ENCODE peak calls at places on chromosome 18, in six cellular contexts. One of them, this sample, is unnamed.

GRCh38 chr18:35158728-35159443 is 81.9 kb upstream of the ZNF397 start:
- DNase-seq in activated CD4-positive, alpha-beta T cell treated with anti-CD3 and anti-CD28 coated beads for 24 hours: no peak
- DNase-seq in upper lobe of left lung: no peak
- DNase-seq in foreskin keratinocyte: no peak
- DNase-seq in LoVo: no peak
- DNase-seq in AG08395: no peak
- DNase-seq in this sample: no peak

GRCh38 chr18:80232710-80233109 is 14.6 kb downstream of the PARD6G start:
- DNase-seq in activated CD4-positive, alpha-beta T cell treated with anti-CD3 and anti-CD28 coated beads for 24 hours: no peak
- DNase-seq in upper lobe of left lung: no peak
- DNase-seq in foreskin keratinocyte: no peak
- DNase-seq in LoVo: no peak
- DNase-seq in AG08395: no peak
- DNase-seq in this sample: peak; percentile 27

GRCh38 chr18:38545071-38545470 is 979.5 kb upstream of the CELF4 start:
- DNase-seq in activated CD4-positive, alpha-beta T cell treated with anti-CD3 and anti-CD28 coated beads for 24 hours: no peak
- DNase-seq in upper lobe of left lung: no peak
- DNase-seq in foreskin keratinocyte: no peak
- DNase-seq in LoVo: no peak
- DNase-seq in AG08395: no peak
- DNase-seq in this sample: no peak

GRCh38 chr18:80159713-80160636 is 50.9 kb downstream of the ADNP2 start:
- DNase-seq in activated CD4-positive, alpha-beta T cell treated with anti-CD3 and anti-CD28 coated beads for 24 hours: peak; percentile 28
- DNase-seq in upper lobe of left lung: peak; percentile 93
- DNase-seq in foreskin keratinocyte: no peak
- DNase-seq in LoVo: no peak
- DNase-seq in AG08395: no peak
- DNase-seq in this sample: peak; percentile 39

GRCh38 chr18:59517446-59518171 is 158.5 kb upstream of the LMAN1 start:
- DNase-seq in activated CD4-positive, alpha-beta T cell treated with anti-CD3 and anti-CD28 coated beads for 24 hours: no peak
- DNase-seq in upper lobe of left lung: no peak
- DNase-seq in foreskin keratinocyte: no peak
- DNase-seq in LoVo: no peak
- DNase-seq in AG08395: peak; percentile 23
- DNase-seq in this sample: peak; percentile 59

GRCh38 chr18:51236225-51236624 is 38.7 kb upstream of the MEX3C start:
- DNase-seq in activated CD4-positive, alpha-beta T cell treated with anti-CD3 and anti-CD28 coated beads for 24 hours: no peak
- DNase-seq in upper lobe of left lung: no peak
- DNase-seq in foreskin keratinocyte: peak; percentile 61
- DNase-seq in LoVo: peak; percentile 50
- DNase-seq in AG08395: peak; percentile 41
- DNase-seq in this sample: no peak

GRCh38 chr18:9741821-9742541 is 33.9 kb downstream of the RAB31 start:
- DNase-seq in activated CD4-positive, alpha-beta T cell treated with anti-CD3 and anti-CD28 coated beads for 24 hours: no peak
- DNase-seq in upper lobe of left lung: no peak
- DNase-seq in foreskin keratinocyte: no peak
- DNase-seq in LoVo: peak; percentile 11
- DNase-seq in AG08395: peak; percentile 72
- DNase-seq in this sample: peak; percentile 33

GRCh38 chr18:23172981-23173380 is 37.7 kb downstream of the CABLES1 start:
- DNase-seq in activated CD4-positive, alpha-beta T cell treated with anti-CD3 and anti-CD28 coated beads for 24 hours: no peak
- DNase-seq in upper lobe of left lung: no peak
- DNase-seq in foreskin keratinocyte: no peak
- DNase-seq in LoVo: no peak
- DNase-seq in AG08395: no peak
- DNase-seq in this sample: no peak

GRCh38 chr18:11570770-11571169 is 38.6 kb upstream of the SLC35G4 start:
- DNase-seq in activated CD4-positive, alpha-beta T cell treated with anti-CD3 and anti-CD28 coated beads for 24 hours: no peak
- DNase-seq in upper lobe of left lung: no peak
- DNase-seq in foreskin keratinocyte: no peak
- DNase-seq in LoVo: no peak
- DNase-seq in AG08395: peak; percentile 37
- DNase-seq in this sample: no peak

GRCh38 chr18:33372442-33372841 is 68.1 kb downstream of the CCDC178 start:
- DNase-seq in activated CD4-positive, alpha-beta T cell treated with anti-CD3 and anti-CD28 coated beads for 24 hours: no peak
- DNase-seq in upper lobe of left lung: no peak
- DNase-seq in foreskin keratinocyte: no peak
- DNase-seq in LoVo: no peak
- DNase-seq in AG08395: no peak
- DNase-seq in this sample: no peak

GRCh38 chr18:60067426-60068210 is 167.8 kb downstream of the PMAIP1 start:
- DNase-seq in activated CD4-positive, alpha-beta T cell treated with anti-CD3 and anti-CD28 coated beads for 24 hours: no peak
- DNase-seq in upper lobe of left lung: no peak
- DNase-seq in foreskin keratinocyte: no peak
- DNase-seq in LoVo: no peak
- DNase-seq in AG08395: no peak
- DNase-seq in this sample: no peak

GRCh38 chr18:52200406-52200805 is 139.6 kb upstream of the DCC start:
- DNase-seq in activated CD4-positive, alpha-beta T cell treated with anti-CD3 and anti-CD28 coated beads for 24 hours: no peak
- DNase-seq in upper lobe of left lung: no peak
- DNase-seq in foreskin keratinocyte: no peak
- DNase-seq in LoVo: no peak
- DNase-seq in AG08395: no peak
- DNase-seq in this sample: no peak

GRCh38 chr18:49050462-49050861 is 99.7 kb upstream of the SMAD7 start:
- DNase-seq in activated CD4-positive, alpha-beta T cell treated with anti-CD3 and anti-CD28 coated beads for 24 hours: no peak
- DNase-seq in upper lobe of left lung: no peak
- DNase-seq in foreskin keratinocyte: no peak
- DNase-seq in LoVo: no peak
- DNase-seq in AG08395: no peak
- DNase-seq in this sample: no peak

GRCh38 chr18:31946305-31947046 is 3.5 kb upstream of the TRAPPC8 start:
- DNase-seq in activated CD4-positive, alpha-beta T cell treated with anti-CD3 and anti-CD28 coated beads for 24 hours: no peak
- DNase-seq in upper lobe of left lung: no peak
- DNase-seq in foreskin keratinocyte: no peak
- DNase-seq in LoVo: no peak
- DNase-seq in AG08395: no peak
- DNase-seq in this sample: no peak

GRCh38 chr18:21740724-21741510 is at the start of gene MIB1:
- DNase-seq in activated CD4-positive, alpha-beta T cell treated with anti-CD3 and anti-CD28 coated beads for 24 hours: peak; percentile 19
- DNase-seq in upper lobe of left lung: peak; percentile 96
- DNase-seq in foreskin keratinocyte: peak; percentile 88
- DNase-seq in LoVo: no peak
- DNase-seq in AG08395: peak; percentile 37
- DNase-seq in this sample: no peak

GRCh38 chr18:67425724-67426123 is 90.8 kb downstream of the DSEL start:
- DNase-seq in activated CD4-positive, alpha-beta T cell treated with anti-CD3 and anti-CD28 coated beads for 24 hours: no peak
- DNase-seq in upper lobe of left lung: no peak
- DNase-seq in foreskin keratinocyte: peak; percentile 89
- DNase-seq in LoVo: peak; percentile 24
- DNase-seq in AG08395: peak; percentile 77
- DNase-seq in this sample: no peak

GRCh38 chr18:28485210-28485801 is 308.4 kb upstream of the CDH2 start:
- DNase-seq in activated CD4-positive, alpha-beta T cell treated with anti-CD3 and anti-CD28 coated beads for 24 hours: no peak
- DNase-seq in upper lobe of left lung: no peak
- DNase-seq in foreskin keratinocyte: no peak
- DNase-seq in LoVo: no peak
- DNase-seq in AG08395: no peak
- DNase-seq in this sample: no peak

GRCh38 chr18:69998523-69998987 is 50.9 kb upstream of the CD226 start:
- DNase-seq in activated CD4-positive, alpha-beta T cell treated with anti-CD3 and anti-CD28 coated beads for 24 hours: no peak
- DNase-seq in upper lobe of left lung: no peak
- DNase-seq in foreskin keratinocyte: no peak
- DNase-seq in LoVo: no peak
- DNase-seq in AG08395: no peak
- DNase-seq in this sample: no peak

GRCh38 chr18:74190086-74190485 is 41.8 kb downstream of the TIMM21 start:
- DNase-seq in activated CD4-positive, alpha-beta T cell treated with anti-CD3 and anti-CD28 coated beads for 24 hours: no peak
- DNase-seq in upper lobe of left lung: no peak
- DNase-seq in foreskin keratinocyte: no peak
- DNase-seq in LoVo: no peak
- DNase-seq in AG08395: peak; percentile 13
- DNase-seq in this sample: no peak

GRCh38 chr18:23519725-23520124 is 16.4 kb downstream of the RMC1 start:
- DNase-seq in activated CD4-positive, alpha-beta T cell treated with anti-CD3 and anti-CD28 coated beads for 24 hours: no peak
- DNase-seq in upper lobe of left lung: no peak
- DNase-seq in foreskin keratinocyte: no peak
- DNase-seq in LoVo: no peak
- DNase-seq in AG08395: no peak
- DNase-seq in this sample: no peak

GRCh38 chr18:8084160-8084559 is 517.0 kb downstream of the PTPRM start:
- DNase-seq in activated CD4-positive, alpha-beta T cell treated with anti-CD3 and anti-CD28 coated beads for 24 hours: no peak
- DNase-seq in upper lobe of left lung: no peak
- DNase-seq in foreskin keratinocyte: peak; percentile 23
- DNase-seq in LoVo: no peak
- DNase-seq in AG08395: peak; percentile 64
- DNase-seq in this sample: peak; percentile 63

GRCh38 chr18:9782073-9782857 is 74.2 kb downstream of the RAB31 start:
- DNase-seq in activated CD4-positive, alpha-beta T cell treated with anti-CD3 and anti-CD28 coated beads for 24 hours: no peak
- DNase-seq in upper lobe of left lung: peak; percentile 59
- DNase-seq in foreskin keratinocyte: peak; percentile 55
- DNase-seq in LoVo: peak; percentile 53
- DNase-seq in AG08395: peak; percentile 73
- DNase-seq in this sample: peak; percentile 35

GRCh38 chr18:42351455-42351854 is 396.4 kb downstream of the PIK3C3 start:
- DNase-seq in activated CD4-positive, alpha-beta T cell treated with anti-CD3 and anti-CD28 coated beads for 24 hours: no peak
- DNase-seq in upper lobe of left lung: no peak
- DNase-seq in foreskin keratinocyte: no peak
- DNase-seq in LoVo: no peak
- DNase-seq in AG08395: no peak
- DNase-seq in this sample: no peak

GRCh38 chr18:25005602-25006375 is 346.2 kb downstream of the ZNF521 start:
- DNase-seq in activated CD4-positive, alpha-beta T cell treated with anti-CD3 and anti-CD28 coated beads for 24 hours: no peak
- DNase-seq in upper lobe of left lung: no peak
- DNase-seq in foreskin keratinocyte: peak; percentile 64
- DNase-seq in LoVo: no peak
- DNase-seq in AG08395: peak; percentile 57
- DNase-seq in this sample: no peak

GRCh38 chr18:57698571-57699276 is 77.1 kb upstream of the NARS1 start:
- DNase-seq in activated CD4-positive, alpha-beta T cell treated with anti-CD3 and anti-CD28 coated beads for 24 hours: no peak
- DNase-seq in upper lobe of left lung: no peak
- DNase-seq in foreskin keratinocyte: no peak
- DNase-seq in LoVo: no peak
- DNase-seq in AG08395: peak; percentile 24
- DNase-seq in this sample: no peak

GRCh38 chr18:59918320-59918755 is 18.5 kb downstream of the PMAIP1 start:
- DNase-seq in activated CD4-positive, alpha-beta T cell treated with anti-CD3 and anti-CD28 coated beads for 24 hours: no peak
- DNase-seq in upper lobe of left lung: no peak
- DNase-seq in foreskin keratinocyte: no peak
- DNase-seq in LoVo: peak; percentile 65
- DNase-seq in AG08395: peak; percentile 64
- DNase-seq in this sample: peak; percentile 44

GRCh38 chr18:73487956-73488355 is 620.2 kb upstream of the NETO1 start:
- DNase-seq in activated CD4-positive, alpha-beta T cell treated with anti-CD3 and anti-CD28 coated beads for 24 hours: no peak
- DNase-seq in upper lobe of left lung: no peak
- DNase-seq in foreskin keratinocyte: no peak
- DNase-seq in LoVo: no peak
- DNase-seq in AG08395: no peak
- DNase-seq in this sample: no peak

GRCh38 chr18:62450546-62451395 is 72.1 kb upstream of the ZCCHC2 start:
- DNase-seq in activated CD4-positive, alpha-beta T cell treated with anti-CD3 and anti-CD28 coated beads for 24 hours: no peak
- DNase-seq in upper lobe of left lung: no peak
- DNase-seq in foreskin keratinocyte: peak; percentile 37
- DNase-seq in LoVo: peak; percentile 85
- DNase-seq in AG08395: peak; percentile 83
- DNase-seq in this sample: no peak

GRCh38 chr18:24601624-24602023 is 141.2 kb downstream of the HRH4 start:
- DNase-seq in activated CD4-positive, alpha-beta T cell treated with anti-CD3 and anti-CD28 coated beads for 24 hours: no peak
- DNase-seq in upper lobe of left lung: no peak
- DNase-seq in foreskin keratinocyte: no peak
- DNase-seq in LoVo: no peak
- DNase-seq in AG08395: no peak
- DNase-seq in this sample: no peak

GRCh38 chr18:13500227-13500865 is 226.0 kb downstream of the FAM210A start:
- DNase-seq in activated CD4-positive, alpha-beta T cell treated with anti-CD3 and anti-CD28 coated beads for 24 hours: no peak
- DNase-seq in upper lobe of left lung: peak; percentile 66
- DNase-seq in foreskin keratinocyte: peak; percentile 64
- DNase-seq in LoVo: no peak
- DNase-seq in AG08395: peak; percentile 73
- DNase-seq in this sample: peak; percentile 59

GRCh38 chr18:30451976-30452375 is 590.6 kb downstream of the DSC3 start:
- DNase-seq in activated CD4-positive, alpha-beta T cell treated with anti-CD3 and anti-CD28 coated beads for 24 hours: no peak
- DNase-seq in upper lobe of left lung: no peak
- DNase-seq in foreskin keratinocyte: no peak
- DNase-seq in LoVo: no peak
- DNase-seq in AG08395: no peak
- DNase-seq in this sample: no peak

GRCh38 chr18:6648581-6648980 is 80.9 kb upstream of the ARHGAP28 start:
- DNase-seq in activated CD4-positive, alpha-beta T cell treated with anti-CD3 and anti-CD28 coated beads for 24 hours: no peak
- DNase-seq in upper lobe of left lung: no peak
- DNase-seq in foreskin keratinocyte: no peak
- DNase-seq in LoVo: no peak
- DNase-seq in AG08395: peak; percentile 7
- DNase-seq in this sample: no peak

GRCh38 chr18:78080081-78080480 is 830.4 kb downstream of the GALR1 start:
- DNase-seq in activated CD4-positive, alpha-beta T cell treated with anti-CD3 and anti-CD28 coated beads for 24 hours: no peak
- DNase-seq in upper lobe of left lung: no peak
- DNase-seq in foreskin keratinocyte: no peak
- DNase-seq in LoVo: no peak
- DNase-seq in AG08395: no peak
- DNase-seq in this sample: no peak

GRCh38 chr18:68484241-68484640 is 230.7 kb downstream of the TMX3 start:
- DNase-seq in activated CD4-positive, alpha-beta T cell treated with anti-CD3 and anti-CD28 coated beads for 24 hours: no peak
- DNase-seq in upper lobe of left lung: no peak
- DNase-seq in foreskin keratinocyte: no peak
- DNase-seq in LoVo: no peak
- DNase-seq in AG08395: no peak
- DNase-seq in this sample: no peak

GRCh38 chr18:68098655-68099054 is 582.1 kb upstream of the DSEL start:
- DNase-seq in activated CD4-positive, alpha-beta T cell treated with anti-CD3 and anti-CD28 coated beads for 24 hours: no peak
- DNase-seq in upper lobe of left lung: no peak
- DNase-seq in foreskin keratinocyte: no peak
- DNase-seq in LoVo: no peak
- DNase-seq in AG08395: no peak
- DNase-seq in this sample: no peak

GRCh38 chr18:24019641-24020331 is 5.2 kb downstream of the TTC39C start:
- DNase-seq in activated CD4-positive, alpha-beta T cell treated with anti-CD3 and anti-CD28 coated beads for 24 hours: no peak
- DNase-seq in upper lobe of left lung: no peak
- DNase-seq in foreskin keratinocyte: no peak
- DNase-seq in LoVo: no peak
- DNase-seq in AG08395: no peak
- DNase-seq in this sample: no peak

GRCh38 chr18:28161608-28162599 is 15.0 kb downstream of the CDH2 start:
- DNase-seq in activated CD4-positive, alpha-beta T cell treated with anti-CD3 and anti-CD28 coated beads for 24 hours: no peak
- DNase-seq in upper lobe of left lung: no peak
- DNase-seq in foreskin keratinocyte: no peak
- DNase-seq in LoVo: no peak
- DNase-seq in AG08395: peak; percentile 55
- DNase-seq in this sample: no peak

This sample was measured in H1.